ENCODE peak calls at places on chromosomes 7 and 10, in nine cellular contexts. C is colonic mucosa, R is A549, Z is fibroblast of pulmonary artery, S is GM12865, H is fibroblast of mammary gland, L is HCT116, D is GM12878, V is esophagus muscularis mucosa. B is an unnamed sample.

GRCh38 chr7:101948650-101949049 is 131.2 kb downstream of the CUX1 start:
- DNase-seq in C (no peak), R (no peak), Z (no peak), S (no peak), H (no peak), L (no peak), D (no peak), V (no peak), B (no peak)

GRCh38 chr10:114876169-114876568 is 54.6 kb downstream of the FHIP2A start:
- DNase-seq in C (no peak), R (no peak), Z (no peak), S (no peak), H (peak; percentile 10), L (no peak), D (no peak), V (no peak), B (no peak)

GRCh38 chr7:130960208-130960988 is 226.4 kb upstream of the KLF14 start:
- DNase-seq in C (no peak), R (peak; percentile 59), Z (peak; percentile 98), S (peak; percentile 83), H (peak; percentile 99), L (peak; percentile 87), D (peak; percentile 73), V (no peak), B (peak; percentile 97)

GRCh38 chr7:148155826-148156225 is 434.7 kb upstream of the C7orf33 start:
- DNase-seq in C (no peak), R (no peak), Z (no peak), S (no peak), H (no peak), L (no peak), D (no peak), V (no peak), B (no peak)

GRCh38 chr7:128203047-128203491 is 38.0 kb upstream of the LEP start:
- DNase-seq in C (no peak), R (no peak), Z (no peak), S (no peak), H (no peak), L (no peak), D (no peak), V (no peak), B (no peak)

GRCh38 chr10:89007129-89007893 is 16.7 kb downstream of the FAS start:
- DNase-seq in C (no peak), R (no peak), Z (no peak), S (no peak), H (no peak), L (no peak), D (no peak), V (no peak), B (no peak)

GRCh38 chr10:35933940-35934636 is 292.0 kb upstream of the FZD8 start:
- DNase-seq in C (no peak), R (no peak), Z (no peak), S (no peak), H (no peak), L (no peak), D (no peak), V (no peak), B (no peak)

GRCh38 chr7:22485189-22485588 is 14.8 kb downstream of the STEAP1B start:
- DNase-seq in C (no peak), R (no peak), Z (no peak), S (no peak), H (no peak), L (no peak), D (no peak), V (no peak), B (no peak)

GRCh38 chr7:20352573-20353304 is 22.0 kb downstream of the ITGB8 start:
- DNase-seq in C (no peak), R (peak; percentile 85), Z (peak; percentile 79), S (no peak), H (peak; percentile 71), L (peak; percentile 82), D (no peak), V (no peak), B (peak; percentile 99)

GRCh38 chr7:102991540-102992214 is 78.9 kb downstream of the LRRC17 start:
- DNase-seq in C (peak; percentile 65), R (peak; percentile 93), Z (peak; percentile 94), S (no peak), H (peak; percentile 98), L (peak; percentile 96), D (no peak), V (peak; percentile 80), B (peak; percentile 96)

GRCh38 chr7:144050093-144050492 is 1.3 kb downstream of the OR2A5 start:
- DNase-seq in C (no peak), R (no peak), Z (no peak), S (no peak), H (no peak), L (no peak), D (no peak), V (no peak), B (no peak)

GRCh38 chr7:101875215-101875846 is 57.9 kb downstream of the CUX1 start:
- DNase-seq in C (no peak), R (no peak), Z (no peak), S (no peak), H (no peak), L (no peak), D (no peak), V (no peak), B (peak; percentile 17)

GRCh38 chr7:25369794-25370193 is 141.5 kb upstream of the NPVF start:
- DNase-seq in C (no peak), R (no peak), Z (no peak), S (no peak), H (no peak), L (no peak), D (no peak), V (no peak), B (no peak)

GRCh38 chr7:24965831-24966708 is 13.9 kb downstream of the OSBPL3 start:
- DNase-seq in C (peak; percentile 57), R (no peak), Z (no peak), S (peak; percentile 96), H (no peak), L (no peak), D (peak; percentile 98), V (no peak), B (peak; percentile 87)

GRCh38 chr10:103803941-103804340 is 51.4 kb downstream of the SH3PXD2A start:
- DNase-seq in C (no peak), R (no peak), Z (no peak), S (no peak), H (no peak), L (no peak), D (no peak), V (no peak), B (peak; percentile 72)

GRCh38 chr7:46029111-46029704 is 108.1 kb upstream of the IGFBP3 start:
- DNase-seq in C (no peak), R (no peak), Z (no peak), S (no peak), H (no peak), L (no peak), D (no peak), V (no peak), B (no peak)

GRCh38 chr10:6665847-6666246 is 85.8 kb upstream of the PRKCQ start:
- DNase-seq in C (no peak), R (no peak), Z (no peak), S (no peak), H (no peak), L (no peak), D (no peak), V (no peak), B (no peak)

GRCh38 chr10:95287281-95287680 is 3.5 kb downstream of the PDLIM1 start:
- DNase-seq in C (no peak), R (no peak), Z (peak; percentile 52), S (no peak), H (peak; percentile 54), L (no peak), D (no peak), V (no peak), B (peak; percentile 19)

DNA sequence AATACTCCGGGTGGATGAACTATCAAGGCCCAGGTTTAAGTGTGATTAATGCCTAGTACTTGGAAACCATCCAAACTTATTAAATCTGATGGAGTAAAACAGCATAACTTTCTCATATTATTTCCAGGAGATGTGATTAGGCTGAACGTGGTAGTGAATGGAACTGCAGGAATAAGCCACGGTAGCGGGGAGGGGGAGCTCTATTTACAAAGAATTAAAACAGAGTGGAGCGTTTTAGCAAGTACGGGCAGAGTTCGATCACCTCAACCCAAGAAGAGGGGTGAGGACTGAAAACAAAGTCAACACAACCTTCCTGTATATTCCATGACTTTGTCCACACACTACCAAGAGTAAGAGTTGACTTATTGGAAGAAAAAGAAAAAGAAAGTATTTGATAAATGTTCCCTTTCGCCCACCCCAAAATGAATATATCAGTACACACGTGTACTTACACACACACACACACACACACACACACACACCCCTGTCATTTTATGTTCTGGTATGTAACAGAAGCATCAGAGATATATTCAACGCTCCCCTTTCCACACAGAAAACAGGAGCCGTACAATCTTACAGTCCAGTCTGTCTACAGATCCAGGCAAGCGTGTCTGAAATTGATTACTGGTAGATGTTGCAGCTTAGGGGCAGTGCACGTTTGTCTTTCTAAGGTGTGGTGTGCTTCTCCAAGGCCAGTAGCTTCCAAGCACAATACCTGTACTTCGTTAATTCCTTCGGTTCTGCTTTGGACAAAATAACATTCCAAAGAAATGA is 143.9 kb upstream of the RNF32 start:
- DNase-seq in C (no peak), R (no peak), Z (no peak), S (no peak), H (no peak), L (no peak), D (no peak), V (peak; percentile 53), B (no peak)
- TF ChIP-seq CTCF in C (no peak), R (no peak), Z (no peak), S (no peak), H (no peak), L (no peak), D (no peak), V (no peak), B (no peak)

DNA sequence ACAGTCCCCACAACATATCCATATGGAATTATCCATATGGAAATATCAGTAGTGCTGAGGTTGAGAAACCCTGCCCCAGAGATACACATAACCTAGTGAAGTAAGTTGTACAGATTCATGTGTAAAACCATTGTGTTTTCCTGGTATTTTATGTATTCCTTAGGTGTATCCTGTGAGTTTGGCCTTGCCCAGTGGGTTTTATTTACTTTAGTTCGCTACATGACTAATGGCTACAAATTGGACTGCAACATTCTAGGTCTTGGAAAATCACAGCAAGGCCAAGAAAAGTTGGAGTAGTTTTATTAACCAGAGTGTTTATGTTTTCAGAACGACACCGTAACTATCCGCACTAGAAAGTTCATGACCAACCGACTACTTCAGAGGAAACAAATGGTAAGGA is 1.4 kb downstream of the RPS24 start:
- DNase-seq in C (no peak), R (no peak), Z (no peak), S (no peak), H (peak; percentile 31), L (no peak), D (no peak), V (no peak), B (no peak)
- H3K4me3 ChIP-seq in C (peak overlapping the region; percentile 76), R (peak overlapping the region; percentile 71), Z (peak overlapping the region; percentile 82), S (peak overlapping the region; percentile 77), H (peak overlapping the region; percentile 72), L (peak overlapping the region; percentile 88), D (peak overlapping the region; percentile 95), V (peak overlapping the region; percentile 84), B (peak overlapping the region; percentile 87)

GRCh38 chr7:70506463-70506862 is 625.5 kb upstream of the GALNT17 start:
- DNase-seq in C (no peak), R (no peak), Z (no peak), S (peak; percentile 23), H (peak; percentile 20), L (no peak), D (no peak), V (no peak), B (no peak)
- TF ChIP-seq CTCF in C (no peak), R (no peak), Z (no peak), S (peak; percentile 25), H (peak; percentile 19), L (no peak), D (no peak), V (no peak), B (no peak)

GRCh38 chr7:30010022-30010421 is 16.5 kb downstream of the FKBP14 start:
- DNase-seq in C (no peak), R (no peak), Z (no peak), S (no peak), H (no peak), L (no peak), D (no peak), V (no peak), B (no peak)

GRCh38 chr7:30012757-30013156 is 13.7 kb downstream of the FKBP14 start:
- DNase-seq in C (no peak), R (no peak), Z (no peak), S (no peak), H (no peak), L (no peak), D (no peak), V (no peak), B (no peak)
- H3K4me3 ChIP-seq in C (no peak overlapping the region), R (no peak overlapping the region), Z (no peak overlapping the region), S (no peak overlapping the region), H (no peak overlapping the region), L (no peak overlapping the region), D (no peak overlapping the region), V (no peak overlapping the region), B (no peak overlapping the region)

B was measured in epithelial cell of esophagus.